ENCODE peak calls at places on chromosomes 16 and 17, in nine cellular contexts. S, J, A, R, T, U, W, I and Q are unnamed samples.

GRCh38 chr17:38898291-38898679 is 27.1 kb upstream of the LASP1NB start:
- ATAC-seq in I (peak; percentile 26), S (peak; percentile 3), W (peak; percentile 79), T (no peak), A (no peak), R (no peak), J (peak; percentile 38), U (peak; percentile 49), Q (no peak)

GRCh38 chr17:10398352-10398751 is 23.4 kb downstream of the MYH8 start:
- ATAC-seq in R (no peak), U (no peak), S (no peak), I (no peak), A (no peak), W (no peak), T (no peak), J (no peak), Q (no peak)

GRCh38 chr16:71846443-71846842 is 667 bp downstream of the ATXN1L start:
- ATAC-seq in A (peak; percentile 2), I (no peak), U (no peak), T (peak; percentile 36), S (no peak), J (no peak), W (peak; percentile 17), R (no peak), Q (peak; percentile 38)

GRCh38 chr16:769201-769769 is 8.8 kb downstream of the MSLN start:
- ATAC-seq in W (no peak), J (no peak), R (no peak), U (no peak), I (no peak), A (no peak), T (peak; percentile 7), S (no peak), Q (no peak)

GRCh38 chr17:45357364-45357997 is 40.7 kb upstream of the MAP3K14 start:
- ATAC-seq in W (no peak), J (peak; percentile 53), T (no peak), I (no peak), S (no peak), R (no peak), A (no peak), U (no peak), Q (no peak)

GRCh38 chr17:27670791-27671590 is 40.0 kb downstream of the LGALS9 start:
- ATAC-seq in R (no peak), J (no peak), U (no peak), T (no peak), I (no peak), W (no peak), A (no peak), S (no peak), Q (no peak)

GRCh38 chr16:89861648-89862047 is 11.7 kb upstream of the TCF25 start:
- ATAC-seq in I (no peak), T (no peak), A (no peak), S (no peak), J (no peak), R (no peak), W (no peak), U (no peak), Q (no peak)

GRCh38 chr17:42408076-42408475 is 15.0 kb downstream of the CAVIN1 start:
- ATAC-seq in I (no peak), T (no peak), J (no peak), S (no peak), A (no peak), R (no peak), U (no peak), W (no peak), Q (no peak)

GRCh38 chr17:67500677-67501300 is 123.7 kb downstream of the PITPNC1 start:
- ATAC-seq in T (no peak), S (no peak), I (no peak), R (no peak), W (no peak), J (no peak), A (no peak), U (no peak), Q (peak; percentile 25)

GRCh38 chr17:81161972-81162371 is 3.3 kb upstream of the PVALEF start:
- ATAC-seq in W (no peak), A (no peak), R (no peak), U (no peak), T (no peak), S (no peak), I (no peak), J (no peak), Q (no peak)

GRCh38 chr17:62109378-62109902 is 44.4 kb upstream of the MED13 start:
- ATAC-seq in W (peak; percentile 86), S (peak; percentile 98), U (peak; percentile 94), R (no peak), I (peak; percentile 96), A (peak; percentile 97), J (peak; percentile 100), T (peak; percentile 100), Q (peak; percentile 99)

GRCh38 chr16:88948781-88949490 is 28.1 kb downstream of the CBFA2T3 start:
- ATAC-seq in T (no peak), R (no peak), J (no peak), A (no peak), S (no peak), W (no peak), U (no peak), I (no peak), Q (peak; percentile 28)

GRCh38 chr17:43353364-43353763 is 45.4 kb upstream of the ARL4D start:
- ATAC-seq in R (no peak), S (no peak), A (no peak), U (no peak), I (no peak), J (no peak), T (no peak), W (no peak), Q (no peak)

GRCh38 chr17:45703806-45704205 is 80.3 kb upstream of the CRHR1 start:
- ATAC-seq in S (no peak), U (no peak), A (no peak), J (no peak), R (no peak), T (no peak), W (no peak), I (no peak), Q (no peak)

GRCh38 chr17:49819118-49819517 is 28.8 kb downstream of the TAC4 start:
- ATAC-seq in W (no peak), S (no peak), J (peak; percentile 32), T (no peak), U (no peak), A (no peak), R (no peak), I (no peak), Q (no peak)